ENCODE peak calls at places on chromosome 3, in eight cellular contexts. H is GM12878, G is A549, R is HepG2, J is SK-N-SH, V is HCT116, A is K562, E is H1. O is an unnamed sample.

GRCh38 chr3:129398803-129399144 is 29.7 kb downstream of the EFCAB12 start:
- DNase-seq in H (no peak), G (no peak), R (no peak), J (peak), V (no peak), A (peak), E (no peak), O (peak)

GRCh38 chr3:165753560-165753959 is 83.7 kb downstream of the BCHE start:
- DNase-seq in H (no peak), G (no peak), R (no peak), J (no peak), V (no peak), A (no peak), E (no peak), O (no peak)

GRCh38 chr3:138196023-138196422 is 8.9 kb downstream of the ARMC8 start:
- DNase-seq in H (no peak), G (no peak), R (no peak), J (no peak), V (no peak), A (no peak), E (no peak), O (no peak)

GRCh38 chr3:51508255-51508654 is 8.4 kb upstream of the DCAF1 start:
- DNase-seq in H (no peak), G (no peak), R (no peak), J (no peak), V (no peak), A (no peak), E (no peak), O (no peak)

GRCh38 chr3:125512135-125512920 is 7.7 kb downstream of the SNX4 start:
- DNase-seq in H (peak), G (no peak), R (no peak), J (peak), V (peak), A (no peak), E (no peak), O (no peak)

GRCh38 chr3:126850370-126851085 is 132.4 kb upstream of the PLXNA1 start:
- DNase-seq in H (no peak), G (no peak), R (peak), J (no peak), V (no peak), A (no peak), E (peak), O (no peak)

GRCh38 chr3:27666708-27667107 is 55.4 kb downstream of the EOMES start:
- DNase-seq in H (no peak), G (no peak), R (no peak), J (peak), V (no peak), A (no peak), E (peak), O (peak)

GRCh38 chr3:10945683-10946287 is 46.8 kb upstream of the SLC6A1 start:
- DNase-seq in H (no peak), G (peak), R (peak), J (peak), V (peak), A (peak), E (peak), O (peak)

GRCh38 chr3:98877132-98877531 is 24.4 kb downstream of the DCBLD2 start:
- DNase-seq in H (no peak), G (no peak), R (no peak), J (no peak), V (no peak), A (no peak), E (no peak), O (no peak)

GRCh38 chr3:62922326-62922725 is 47.1 kb upstream of the CADPS start:
- DNase-seq in H (no peak), G (no peak), R (no peak), J (no peak), V (no peak), A (no peak), E (no peak), O (peak)

GRCh38 chr3:107855710-107856109 is 235.1 kb downstream of the CD47 start:
- DNase-seq in H (no peak), G (peak), R (peak), J (no peak), V (peak), A (peak), E (no peak), O (peak)
- TF ChIP-seq CTCF in H (peak), G (peak), R (peak), J (no peak), V (peak), A (peak), E (peak), O (peak)

DNA sequence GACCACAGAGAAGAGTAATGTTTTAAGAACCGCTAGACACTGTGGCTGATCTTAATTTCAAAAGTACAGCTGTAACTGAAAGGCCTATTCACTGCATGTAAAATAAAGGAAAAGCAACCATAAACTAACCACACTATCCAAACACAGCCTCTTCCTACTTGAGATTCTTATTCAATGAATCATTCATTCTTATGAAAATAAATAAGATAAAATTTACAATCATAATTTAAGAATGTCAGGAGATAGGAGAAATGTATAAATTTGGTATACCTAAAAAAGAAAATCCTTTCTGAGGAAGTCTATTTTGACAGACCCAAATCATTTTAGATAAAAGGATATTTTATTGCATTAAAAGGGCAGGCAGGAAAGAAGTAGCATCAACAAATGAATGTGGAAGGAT is 533.5 kb upstream of the ZNF385D start:
- DNase-seq in H (no peak), G (no peak), R (no peak), J (no peak), V (no peak), A (no peak), E (no peak), O (no peak)
- H3K4me3 ChIP-seq in H (no peak), G (no peak), R (no peak), J (no peak), V (no peak), A (no peak), E (no peak), O (no peak)

DNA sequence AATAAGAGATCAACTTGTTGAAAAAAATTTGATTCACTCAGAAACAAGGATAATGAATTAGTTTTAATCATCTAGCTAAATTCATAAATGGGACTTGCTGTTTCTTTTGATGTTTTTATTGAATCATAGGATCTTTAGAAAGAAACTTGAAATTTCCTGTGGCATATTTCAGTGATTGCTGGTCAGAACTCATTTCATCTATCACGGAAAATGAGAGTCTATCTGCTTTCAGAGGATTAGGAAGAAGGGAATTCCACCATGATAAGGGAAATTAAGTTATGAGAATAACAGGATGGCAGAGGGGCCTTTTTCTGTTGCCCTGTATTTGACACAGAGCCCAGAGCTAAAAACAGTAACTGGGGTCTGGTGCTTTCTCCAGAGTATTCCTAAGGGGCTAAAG is 44.9 kb upstream of the CCNL1 start:
- DNase-seq in H (no peak), G (no peak), R (no peak), J (peak), V (no peak), A (no peak), E (no peak), O (no peak)
- TF ChIP-seq MAX in H (no peak), G (no peak), R (no peak), J (no peak), V (no peak), A (no peak), E (no peak), O (no peak)

DNA sequence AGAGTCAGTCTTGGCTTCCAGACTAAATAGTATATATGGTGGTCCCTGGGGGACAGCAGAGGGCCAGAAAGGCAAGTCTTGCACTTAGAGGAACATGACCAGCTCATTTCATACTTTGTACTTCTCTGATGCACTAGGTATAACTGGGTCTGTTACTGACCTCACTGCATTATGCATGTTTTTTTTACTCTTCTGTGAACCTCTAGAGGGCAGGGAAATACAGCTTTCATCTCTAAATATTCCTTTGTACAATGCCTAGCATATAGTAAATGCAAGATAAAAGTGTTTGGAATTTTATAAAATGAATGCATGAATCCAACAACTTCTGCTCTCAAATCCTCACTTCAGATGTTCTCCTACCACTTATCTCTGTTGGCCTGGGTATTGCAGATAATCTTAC is 23.4 kb upstream of the ARL14 start:
- DNase-seq in H (no peak), G (no peak), R (no peak), J (no peak), V (no peak), A (no peak), E (no peak), O (no peak)
- TF ChIP-seq CTCF in H (peak), G (peak), R (no peak), J (no peak), V (peak), A (no peak), E (no peak), O (no peak)